ENCODE peak calls at places on chromosomes 3 and 15, in eight cellular contexts. One of them, this sample, is unnamed.

GRCh38 chr3:41424543-41425300 is 225.4 kb downstream of the CTNNB1 start:
- DNase-seq in neural progenitor cell: no peak
- DNase-seq in esophagus squamous epithelium: no peak
- DNase-seq in psoas muscle: no peak
- DNase-seq in cardiac muscle cell: no peak
- DNase-seq in pancreas: no peak
- DNase-seq in fibroblast of lung: no peak
- DNase-seq in body of pancreas: no peak
- DNase-seq in this sample: no peak

GRCh38 chr3:18189651-18190050 is 235.5 kb downstream of the SATB1 start:
- DNase-seq in neural progenitor cell: no peak
- DNase-seq in esophagus squamous epithelium: no peak
- DNase-seq in psoas muscle: no peak
- DNase-seq in cardiac muscle cell: peak
- DNase-seq in pancreas: no peak
- DNase-seq in fibroblast of lung: peak
- DNase-seq in body of pancreas: peak
- DNase-seq in this sample: no peak

GRCh38 chr3:141326123-141326522 is 42.2 kb upstream of the ZBTB38 start:
- DNase-seq in neural progenitor cell: no peak
- DNase-seq in esophagus squamous epithelium: no peak
- DNase-seq in psoas muscle: no peak
- DNase-seq in cardiac muscle cell: no peak
- DNase-seq in pancreas: no peak
- DNase-seq in fibroblast of lung: no peak
- DNase-seq in body of pancreas: no peak
- DNase-seq in this sample: no peak

GRCh38 chr15:37931868-37932267 is 2.6 kb upstream of the TMCO5A start:
- DNase-seq in neural progenitor cell: no peak
- DNase-seq in esophagus squamous epithelium: no peak
- DNase-seq in psoas muscle: no peak
- DNase-seq in cardiac muscle cell: peak
- DNase-seq in pancreas: no peak
- DNase-seq in fibroblast of lung: peak
- DNase-seq in body of pancreas: no peak
- DNase-seq in this sample: no peak

GRCh38 chr3:60906283-60906682 is 345.0 kb downstream of the FHIT start:
- DNase-seq in neural progenitor cell: no peak
- DNase-seq in esophagus squamous epithelium: no peak
- DNase-seq in psoas muscle: no peak
- DNase-seq in cardiac muscle cell: no peak
- DNase-seq in pancreas: no peak
- DNase-seq in fibroblast of lung: no peak
- DNase-seq in body of pancreas: no peak
- DNase-seq in this sample: no peak

GRCh38 chr3:50604628-50605588 is 6.7 kb downstream of the CISH start:
- DNase-seq in neural progenitor cell: no peak
- DNase-seq in esophagus squamous epithelium: no peak
- DNase-seq in psoas muscle: peak
- DNase-seq in cardiac muscle cell: no peak
- DNase-seq in pancreas: peak
- DNase-seq in fibroblast of lung: no peak
- DNase-seq in body of pancreas: peak
- DNase-seq in this sample: no peak

GRCh38 chr15:96887730-96888129 is 557.2 kb downstream of the NR2F2 start:
- DNase-seq in neural progenitor cell: no peak
- DNase-seq in esophagus squamous epithelium: no peak
- DNase-seq in psoas muscle: no peak
- DNase-seq in cardiac muscle cell: no peak
- DNase-seq in pancreas: no peak
- DNase-seq in fibroblast of lung: peak
- DNase-seq in body of pancreas: no peak
- DNase-seq in this sample: no peak

GRCh38 chr3:40765884-40766283 is 241.1 kb downstream of the ZNF621 start:
- DNase-seq in neural progenitor cell: no peak
- DNase-seq in esophagus squamous epithelium: no peak
- DNase-seq in psoas muscle: no peak
- DNase-seq in cardiac muscle cell: peak
- DNase-seq in pancreas: no peak
- DNase-seq in fibroblast of lung: peak
- DNase-seq in body of pancreas: no peak
- DNase-seq in this sample: no peak

GRCh38 chr3:115819785-115820384 is 196.6 kb downstream of the GAP43 start:
- DNase-seq in neural progenitor cell: peak
- DNase-seq in esophagus squamous epithelium: peak
- DNase-seq in psoas muscle: peak
- DNase-seq in cardiac muscle cell: peak
- DNase-seq in pancreas: peak
- DNase-seq in fibroblast of lung: peak
- DNase-seq in body of pancreas: peak
- DNase-seq in this sample: peak

GRCh38 chr3:59240856-59241255 is 191.0 kb upstream of the CFAP20DC start:
- DNase-seq in neural progenitor cell: no peak
- DNase-seq in esophagus squamous epithelium: no peak
- DNase-seq in psoas muscle: no peak
- DNase-seq in cardiac muscle cell: no peak
- DNase-seq in pancreas: no peak
- DNase-seq in fibroblast of lung: peak
- DNase-seq in body of pancreas: no peak
- DNase-seq in this sample: no peak

GRCh38 chr15:71802770-71803169 is 7.6 kb upstream of the NR2E3 start:
- DNase-seq in neural progenitor cell: peak
- DNase-seq in esophagus squamous epithelium: no peak
- DNase-seq in psoas muscle: no peak
- DNase-seq in cardiac muscle cell: no peak
- DNase-seq in pancreas: peak
- DNase-seq in fibroblast of lung: no peak
- DNase-seq in body of pancreas: peak
- DNase-seq in this sample: no peak

GRCh38 chr3:144162042-144162441 is 190.4 kb downstream of the DIPK2A start:
- DNase-seq in neural progenitor cell: no peak
- DNase-seq in esophagus squamous epithelium: no peak
- DNase-seq in psoas muscle: no peak
- DNase-seq in cardiac muscle cell: peak
- DNase-seq in pancreas: no peak
- DNase-seq in fibroblast of lung: peak
- DNase-seq in body of pancreas: peak
- DNase-seq in this sample: no peak

GRCh38 chr3:123392871-123393620 is 55.8 kb downstream of the ADCY5 start:
- DNase-seq in neural progenitor cell: no peak
- DNase-seq in esophagus squamous epithelium: no peak
- DNase-seq in psoas muscle: no peak
- DNase-seq in cardiac muscle cell: no peak
- DNase-seq in pancreas: no peak
- DNase-seq in fibroblast of lung: peak
- DNase-seq in body of pancreas: no peak
- DNase-seq in this sample: no peak

GRCh38 chr3:172530101-172530561 is 6.9 kb upstream of the TNFSF10 start:
- DNase-seq in neural progenitor cell: no peak
- DNase-seq in esophagus squamous epithelium: no peak
- DNase-seq in psoas muscle: no peak
- DNase-seq in cardiac muscle cell: no peak
- DNase-seq in pancreas: no peak
- DNase-seq in fibroblast of lung: no peak
- DNase-seq in body of pancreas: no peak
- DNase-seq in this sample: no peak

GRCh38 chr15:90558182-90558581 is 28.5 kb downstream of the CRTC3 start:
- DNase-seq in neural progenitor cell: no peak
- DNase-seq in esophagus squamous epithelium: no peak
- DNase-seq in psoas muscle: peak
- DNase-seq in cardiac muscle cell: peak
- DNase-seq in pancreas: no peak
- DNase-seq in fibroblast of lung: no peak
- DNase-seq in body of pancreas: peak
- DNase-seq in this sample: no peak

GRCh38 chr3:116614795-116615362 is 94.7 kb upstream of the TUSC7 start:
- DNase-seq in neural progenitor cell: peak
- DNase-seq in esophagus squamous epithelium: no peak
- DNase-seq in psoas muscle: no peak
- DNase-seq in cardiac muscle cell: peak
- DNase-seq in pancreas: no peak
- DNase-seq in fibroblast of lung: peak
- DNase-seq in body of pancreas: no peak
- DNase-seq in this sample: no peak

GRCh38 chr15:84917452-84917851 is 33.0 kb downstream of the SLC28A1 start:
- DNase-seq in neural progenitor cell: no peak
- DNase-seq in esophagus squamous epithelium: no peak
- DNase-seq in psoas muscle: no peak
- DNase-seq in cardiac muscle cell: no peak
- DNase-seq in pancreas: no peak
- DNase-seq in fibroblast of lung: no peak
- DNase-seq in body of pancreas: no peak
- DNase-seq in this sample: no peak

GRCh38 chr15:84914351-84914750 is 29.9 kb downstream of the SLC28A1 start:
- DNase-seq in neural progenitor cell: no peak
- DNase-seq in esophagus squamous epithelium: no peak
- DNase-seq in psoas muscle: no peak
- DNase-seq in cardiac muscle cell: no peak
- DNase-seq in pancreas: no peak
- DNase-seq in fibroblast of lung: no peak
- DNase-seq in body of pancreas: no peak
- DNase-seq in this sample: no peak

GRCh38 chr15:84915011-84915958 is 30.8 kb downstream of the SLC28A1 start:
- DNase-seq in neural progenitor cell: no peak
- DNase-seq in esophagus squamous epithelium: no peak
- DNase-seq in psoas muscle: peak
- DNase-seq in cardiac muscle cell: peak
- DNase-seq in pancreas: peak
- DNase-seq in fibroblast of lung: peak
- DNase-seq in body of pancreas: peak
- DNase-seq in this sample: peak

GRCh38 chr15:84921121-84921520 is 36.7 kb downstream of the SLC28A1 start:
- DNase-seq in neural progenitor cell: no peak
- DNase-seq in esophagus squamous epithelium: no peak
- DNase-seq in psoas muscle: no peak
- DNase-seq in cardiac muscle cell: no peak
- DNase-seq in pancreas: no peak
- DNase-seq in fibroblast of lung: no peak
- DNase-seq in body of pancreas: no peak
- DNase-seq in this sample: no peak

GRCh38 chr15:84919268-84919667 is 34.8 kb downstream of the SLC28A1 start:
- DNase-seq in neural progenitor cell: no peak
- DNase-seq in esophagus squamous epithelium: no peak
- DNase-seq in psoas muscle: no peak
- DNase-seq in cardiac muscle cell: no peak
- DNase-seq in pancreas: no peak
- DNase-seq in fibroblast of lung: no peak
- DNase-seq in body of pancreas: no peak
- DNase-seq in this sample: no peak
- H3K4me3 ChIP-seq in neural progenitor cell: no peak
- H3K4me3 ChIP-seq in esophagus squamous epithelium: no peak
- H3K4me3 ChIP-seq in psoas muscle: no peak
- H3K4me3 ChIP-seq in cardiac muscle cell: no peak
- H3K4me3 ChIP-seq in pancreas: no peak
- H3K4me3 ChIP-seq in fibroblast of lung: no peak
- H3K4me3 ChIP-seq in body of pancreas: no peak
- H3K4me3 ChIP-seq in this sample: no peak

GRCh38 chr15:75091814-75092213 is 68.4 kb downstream of the PPCDC start:
- DNase-seq in neural progenitor cell: no peak
- DNase-seq in esophagus squamous epithelium: no peak
- DNase-seq in psoas muscle: no peak
- DNase-seq in cardiac muscle cell: no peak
- DNase-seq in pancreas: no peak
- DNase-seq in fibroblast of lung: peak
- DNase-seq in body of pancreas: no peak
- DNase-seq in this sample: no peak
- H3K27ac ChIP-seq in neural progenitor cell: no peak
- H3K27ac ChIP-seq in esophagus squamous epithelium: no peak
- H3K27ac ChIP-seq in psoas muscle: no peak
- H3K27ac ChIP-seq in cardiac muscle cell: no peak
- H3K27ac ChIP-seq in pancreas: no peak
- H3K27ac ChIP-seq in fibroblast of lung: no peak
- H3K27ac ChIP-seq in body of pancreas: no peak
- H3K27ac ChIP-seq in this sample: no peak

DNA sequence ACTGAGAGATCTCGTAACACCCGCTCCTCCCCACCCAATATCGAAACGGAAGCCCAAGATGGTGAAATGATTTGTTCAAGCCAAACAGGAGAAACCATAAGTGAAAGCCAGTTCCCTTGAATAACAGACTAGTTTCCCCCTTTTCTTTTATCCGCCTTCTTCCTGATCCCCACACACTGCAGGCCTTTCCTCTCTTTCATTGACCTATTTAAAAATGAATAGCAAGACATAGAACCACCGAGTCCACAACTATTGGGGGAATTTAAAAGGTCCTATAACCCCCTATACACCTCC is 382 bp upstream of the COX17 start:
- DNase-seq in neural progenitor cell: no peak
- DNase-seq in esophagus squamous epithelium: no peak
- DNase-seq in psoas muscle: no peak
- DNase-seq in cardiac muscle cell: no peak
- DNase-seq in pancreas: no peak
- DNase-seq in fibroblast of lung: no peak
- DNase-seq in body of pancreas: no peak
- DNase-seq in this sample: no peak
- TF ChIP-seq CTCF in neural progenitor cell: no peak
- TF ChIP-seq CTCF in esophagus squamous epithelium: no peak
- TF ChIP-seq CTCF in psoas muscle: no peak
- TF ChIP-seq CTCF in cardiac muscle cell: no peak
- TF ChIP-seq CTCF in pancreas: no peak
- TF ChIP-seq CTCF in fibroblast of lung: no peak
- TF ChIP-seq CTCF in body of pancreas: no peak
- TF ChIP-seq CTCF in this sample: no peak

GRCh38 chr3:187773233-187773962 is 28.1 kb upstream of the BCL6 start:
- DNase-seq in neural progenitor cell: peak
- DNase-seq in esophagus squamous epithelium: no peak
- DNase-seq in psoas muscle: no peak
- DNase-seq in cardiac muscle cell: no peak
- DNase-seq in pancreas: no peak
- DNase-seq in fibroblast of lung: no peak
- DNase-seq in body of pancreas: peak
- DNase-seq in this sample: no peak
- H3K4me3 ChIP-seq in neural progenitor cell: no peak
- H3K4me3 ChIP-seq in esophagus squamous epithelium: peak
- H3K4me3 ChIP-seq in psoas muscle: no peak
- H3K4me3 ChIP-seq in cardiac muscle cell: no peak
- H3K4me3 ChIP-seq in pancreas: no peak
- H3K4me3 ChIP-seq in fibroblast of lung: no peak
- H3K4me3 ChIP-seq in body of pancreas: no peak
- H3K4me3 ChIP-seq in this sample: no peak

DNA sequence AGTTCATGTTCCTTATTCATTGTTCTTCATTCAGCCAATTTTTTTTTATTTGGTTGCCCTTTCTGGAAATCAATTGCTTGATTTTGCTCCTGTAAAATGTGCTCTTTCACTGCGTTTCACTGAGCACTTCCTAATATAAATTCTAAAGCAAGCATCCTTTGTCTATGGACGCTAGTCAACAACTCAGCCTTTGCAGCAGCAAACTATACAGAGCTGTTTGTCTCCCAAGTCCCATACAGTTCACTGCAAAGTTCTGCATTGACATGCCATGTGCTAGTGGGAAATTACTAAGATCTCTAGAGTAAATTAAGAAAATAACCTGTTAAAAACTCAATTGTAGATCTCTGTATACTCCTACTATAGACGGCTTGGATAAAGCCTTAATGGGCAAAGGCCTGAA is 130.1 kb upstream of the BHLHE40 start:
- DNase-seq in neural progenitor cell: no peak
- DNase-seq in esophagus squamous epithelium: no peak
- DNase-seq in psoas muscle: no peak
- DNase-seq in cardiac muscle cell: no peak
- DNase-seq in pancreas: no peak
- DNase-seq in fibroblast of lung: no peak
- DNase-seq in body of pancreas: no peak
- DNase-seq in this sample: no peak
- H3K27ac ChIP-seq in neural progenitor cell: no peak
- H3K27ac ChIP-seq in esophagus squamous epithelium: peak
- H3K27ac ChIP-seq in psoas muscle: no peak
- H3K27ac ChIP-seq in cardiac muscle cell: no peak
- H3K27ac ChIP-seq in pancreas: no peak
- H3K27ac ChIP-seq in fibroblast of lung: no peak
- H3K27ac ChIP-seq in body of pancreas: no peak
- H3K27ac ChIP-seq in this sample: no peak